ENCODE peak calls at places on chromosomes 16 and 17, in ten cellular contexts. U is NCI-H1105; D is stimulated activated CD4-positive, alpha-beta T cell treated with anti-CD3 and anti-CD28 coated beads, Interleukin-2, amount 100 ng/mL, for 4 hours; X is T-helper 2 cell; N is mucosa of gallbladder; E is activated CD4-positive, alpha-beta T cell treated with anti-CD3 and anti-CD28 coated beads for 24 hours; C is fibroblast of the aortic adventitia; H is coronary artery; S is activated CD4-positive, CD25-positive, alpha-beta regulatory T cell treated with anti-CD3 and anti-CD28 coated beads, Interleukin-2, amount 50 U/mL, for 72 hours; L is hypothalamus. P is an unnamed sample.

GRCh38 chr17:39096435-39097158 is 54.8 kb downstream of the PLXDC1 start:
- DNase-seq in C (no peak), L (no peak), U (no peak), S (no peak), X (peak), H (no peak), N (peak), E (no peak), D (peak), P (no peak)

GRCh38 chr17:2954898-2955445 is 108.4 kb downstream of the OR1D5 start:
- DNase-seq in C (peak), D (no peak), U (no peak), X (no peak), S (no peak), N (no peak), L (no peak), E (peak), H (no peak), P (peak)

GRCh38 chr16:87145181-87146176 is 171.7 kb downstream of the C16orf95 start:
- DNase-seq in U (no peak), H (no peak), D (no peak), N (no peak), X (no peak), L (no peak), E (no peak), C (peak), S (no peak), P (no peak)

GRCh38 chr17:301681-302299 is 50.8 kb downstream of the RPH3AL start:
- DNase-seq in L (no peak), H (no peak), X (no peak), E (no peak), C (peak), S (no peak), D (no peak), U (no peak), N (no peak), P (no peak)

GRCh38 chr17:82314721-82315605 is 2.4 kb downstream of the CD7 start:
- DNase-seq in U (no peak), C (no peak), H (no peak), N (no peak), L (no peak), X (no peak), D (no peak), S (no peak), E (no peak), P (no peak)

GRCh38 chr17:280216-280615 is 72.4 kb downstream of the RPH3AL start:
- DNase-seq in S (peak), N (no peak), H (no peak), U (no peak), C (no peak), E (no peak), L (no peak), D (no peak), X (no peak), P (no peak)

GRCh38 chr16:85323961-85324253 is 211.6 kb upstream of the CIBAR2 start:
- DNase-seq in E (no peak), D (no peak), S (no peak), X (no peak), N (no peak), C (no peak), L (no peak), H (no peak), U (no peak), P (no peak)

GRCh38 chr17:39838057-39838456 is 26.1 kb downstream of the IKZF3 start:
- DNase-seq in D (no peak), L (no peak), N (no peak), X (no peak), U (no peak), C (no peak), H (no peak), E (no peak), S (no peak), P (no peak)

GRCh38 chr17:7618608-7619007 is 3.9 kb upstream of the FXR2 start:
- DNase-seq in N (no peak), E (no peak), U (no peak), D (no peak), C (no peak), L (no peak), S (no peak), X (no peak), H (no peak), P (no peak)

GRCh38 chr16:87000007-87000406 is 317.2 kb downstream of the C16orf95 start:
- DNase-seq in X (no peak), S (no peak), D (no peak), C (no peak), E (no peak), H (no peak), L (no peak), U (no peak), N (no peak), P (no peak)

GRCh38 chr17:59387351-59388069 is 56.1 kb downstream of the YPEL2 start:
- DNase-seq in C (peak), D (no peak), X (no peak), L (no peak), U (no peak), H (no peak), N (no peak), E (no peak), S (no peak), P (no peak)

GRCh38 chr17:51500454-51500853 is 240.1 kb downstream of the UTP18 start:
- DNase-seq in C (no peak), X (no peak), D (no peak), E (no peak), L (no peak), U (no peak), N (no peak), S (no peak), H (no peak), P (no peak)

GRCh38 chr16:55179858-55180585 is 144.0 kb upstream of the IRX6 start:
- DNase-seq in E (no peak), C (no peak), L (no peak), H (no peak), N (no peak), D (no peak), S (no peak), X (no peak), U (peak), P (no peak)

GRCh38 chr17:29042679-29043538 is at the start of gene PIPOX:
- DNase-seq in L (no peak), U (peak), S (no peak), X (no peak), C (no peak), H (no peak), E (no peak), D (no peak), N (peak), P (peak)

GRCh38 chr17:76240461-76241204 is at the start of gene RNF157:
- DNase-seq in U (peak), X (peak), C (peak), S (peak), H (no peak), L (peak), D (peak), E (no peak), N (no peak), P (no peak)